ENCODE peak calls at places on chromosomes 4 and X, in seven cellular contexts. T is NCI-H774; S is M059J; Y is T-helper 2 cell; A is heart left ventricle; L is pancreas; K is activated naive CD4-positive, alpha-beta T cell. F is an unnamed sample.

GRCh38 chrX:41435708-41436107 is 11.4 kb upstream of the NYX start:
- DNase-seq in T (no peak), S (no peak), Y (no peak), A (no peak), L (no peak), K (no peak), F (peak)

GRCh38 chrX:110097920-110098319 is 95.0 kb downstream of the TMEM164 start:
- DNase-seq in T (no peak), S (peak), Y (no peak), A (no peak), L (no peak), K (no peak), F (no peak)

GRCh38 chr4:89303177-89303576 is 4.4 kb downstream of the GPRIN3 start:
- DNase-seq in T (no peak), S (peak), Y (peak), A (peak), L (no peak), K (no peak), F (no peak)

GRCh38 chr4:15868065-15868464 is 70.5 kb downstream of the FGFBP1 start:
- DNase-seq in T (no peak), S (peak), Y (no peak), A (no peak), L (no peak), K (no peak), F (no peak)

GRCh38 chr4:144189121-144189520 is 48.6 kb upstream of the GYPA start:
- DNase-seq in T (no peak), S (no peak), Y (no peak), A (no peak), L (no peak), K (no peak), F (no peak)

GRCh38 chr4:182808673-182809416 is 108.3 kb downstream of the DCTD start:
- DNase-seq in T (no peak), S (peak), Y (peak), A (no peak), L (peak), K (peak), F (peak)

GRCh38 chrX:99077099-99077498 is 1333.0 kb downstream of the PCDH19 start:
- DNase-seq in T (no peak), S (no peak), Y (no peak), A (no peak), L (no peak), K (no peak), F (no peak)

GRCh38 chr4:141609243-141609642 is 27.1 kb upstream of the IL15 start:
- DNase-seq in T (no peak), S (peak), Y (no peak), A (peak), L (no peak), K (no peak), F (no peak)

GRCh38 chr4:165784672-165785071 is 88.4 kb upstream of the TLL1 start:
- DNase-seq in T (no peak), S (no peak), Y (no peak), A (peak), L (no peak), K (no peak), F (no peak)

GRCh38 chr4:90575371-90575770 is 448.2 kb downstream of the CCSER1 start:
- DNase-seq in T (no peak), S (no peak), Y (no peak), A (no peak), L (no peak), K (no peak), F (no peak)

GRCh38 chrX:41303013-41303412 is 30.9 kb upstream of the DDX3X start:
- DNase-seq in T (no peak), S (peak), Y (no peak), A (no peak), L (no peak), K (no peak), F (no peak)

GRCh38 chr4:71126719-71127118 is 133.3 kb downstream of the DCK start:
- DNase-seq in T (no peak), S (peak), Y (no peak), A (no peak), L (no peak), K (no peak), F (no peak)

GRCh38 chr4:189940178-189941004 is at the start of gene FRG1:
- DNase-seq in T (no peak), S (peak), Y (peak), A (peak), L (peak), K (no peak), F (no peak)

GRCh38 chr4:7383251-7383650 is 51.5 kb downstream of the PSAPL1 start:
- DNase-seq in T (no peak), S (no peak), Y (no peak), A (peak), L (no peak), K (no peak), F (no peak)

GRCh38 chr4:7361256-7361655 is 73.5 kb downstream of the PSAPL1 start:
- DNase-seq in T (no peak), S (no peak), Y (no peak), A (peak), L (no peak), K (no peak), F (no peak)

GRCh38 chrX:19760841-19761512 is 126.4 kb downstream of the SH3KBP1 start:
- DNase-seq in T (no peak), S (no peak), Y (no peak), A (no peak), L (no peak), K (no peak), F (no peak)

GRCh38 chrX:30781711-30782444 is 107.2 kb downstream of the TAB3 start:
- DNase-seq in T (no peak), S (peak), Y (no peak), A (no peak), L (no peak), K (no peak), F (no peak)

GRCh38 chrX:50874878-50875277 is 35.7 kb upstream of the BMP15 start:
- DNase-seq in T (no peak), S (peak), Y (no peak), A (no peak), L (no peak), K (no peak), F (no peak)

GRCh38 chr4:182908124-182908523 is 9.1 kb downstream of the DCTD start:
- DNase-seq in T (no peak), S (no peak), Y (no peak), A (no peak), L (no peak), K (no peak), F (no peak)

GRCh38 chr4:84258905-84259830 is 239.9 kb downstream of the NKX6-1 start:
- DNase-seq in T (no peak), S (peak), Y (no peak), A (no peak), L (no peak), K (no peak), F (peak)

F was measured in AML-193.